ENCODE peak calls at places on chromosomes 4 and X, in seven cellular contexts. S is prostate gland, I is spleen, K is heart left ventricle, D is thyroid gland, A is mammary epithelial cell, H is breast epithelium. G is an unnamed sample.

GRCh38 chr4:40515398-40516293 is 114.0 kb downstream of the RBM47 start:
- DNase-seq in K (no peak), H (no peak), S (no peak), A (no peak), I (no peak), D (no peak), G (no peak)

GRCh38 chr4:20311863-20312262 is 60.2 kb downstream of the SLIT2 start:
- DNase-seq in S (no peak), K (no peak), D (no peak), H (no peak), I (no peak), A (no peak), G (no peak)

GRCh38 chr4:26048962-26049361 is 134.9 kb downstream of the SMIM20 start:
- DNase-seq in A (no peak), H (no peak), K (no peak), S (no peak), D (no peak), I (no peak), G (no peak)

GRCh38 chr4:37981425-37981824 is 21.2 kb downstream of the PTTG2 start:
- DNase-seq in A (no peak), K (no peak), I (no peak), H (no peak), D (peak; percentile 53), S (no peak), G (no peak)

GRCh38 chrX:13153796-13154195 is 109.4 kb upstream of the FAM9C start:
- DNase-seq in K (no peak), S (no peak), A (no peak), I (no peak), H (no peak), D (no peak), G (no peak)

GRCh38 chr4:84968936-84969335 is 2.4 kb upstream of the WDFY3 start:
- DNase-seq in K (no peak), S (no peak), H (no peak), I (no peak), A (no peak), D (no peak), G (no peak)

GRCh38 chrX:150219374-150220185 is 143.5 kb upstream of the MAMLD1 start:
- DNase-seq in K (no peak), I (peak; percentile 56), D (no peak), A (peak; percentile 52), H (no peak), S (no peak), G (no peak)

GRCh38 chr4:73729534-73730165 is 10.7 kb upstream of the CXCL8 start:
- DNase-seq in S (peak; percentile 62), I (no peak), A (peak; percentile 84), D (peak; percentile 65), H (peak; percentile 59), K (peak; percentile 64), G (peak; percentile 66)

GRCh38 chr4:108596389-108596788 is 24.0 kb upstream of the RPL34 start:
- DNase-seq in H (no peak), D (no peak), K (no peak), I (no peak), A (no peak), S (no peak), G (no peak)

GRCh38 chrX:17656035-17656418 is 81.3 kb upstream of the SCML1 start:
- DNase-seq in K (no peak), S (no peak), I (no peak), D (peak; percentile 9), H (no peak), A (no peak), G (no peak)

GRCh38 chr4:87011340-87012034 is 76.7 kb downstream of the AFF1 start:
- DNase-seq in D (no peak), A (peak; percentile 80), S (no peak), I (no peak), H (no peak), K (no peak), G (no peak)

DNA sequence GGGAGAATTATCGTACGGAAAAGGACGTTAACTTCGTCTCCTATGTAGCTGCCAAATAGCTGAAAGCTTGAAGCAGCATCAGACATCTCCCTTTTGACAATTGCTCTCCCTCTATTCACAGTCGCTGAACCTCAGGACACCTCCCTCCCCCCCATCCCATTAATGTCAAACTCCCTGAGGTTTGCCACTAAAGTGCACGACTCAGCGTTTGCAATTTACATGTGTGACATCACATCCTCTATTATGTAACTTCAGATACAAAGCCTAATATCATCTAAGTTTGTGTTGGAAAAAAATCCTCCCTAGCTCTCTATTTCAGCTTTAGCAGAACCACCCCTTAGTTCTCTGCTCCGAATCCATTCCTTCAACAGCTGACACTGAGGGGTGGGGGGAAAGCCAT is 5.5 kb upstream of the NR3C2 start:
- DNase-seq in K (no peak), I (no peak), D (no peak), A (no peak), S (no peak), H (no peak), G (no peak)
- H3K27me3 ChIP-seq in K (no peaks in the 10 kb centered on the region), I (peaks cover 34% of the 10 kb centered on the region), D (no peaks in the 10 kb centered on the region), A (peaks cover 32% of the 10 kb centered on the region), S (no peaks in the 10 kb centered on the region), H (no peaks in the 10 kb centered on the region), G (peaks cover 14% of the 10 kb centered on the region)

GRCh38 chr4:187618701-187619278 is 376.8 kb upstream of the ZFP42 start:
- DNase-seq in H (no peak), A (peak; percentile 43), I (no peak), S (no peak), K (no peak), D (no peak), G (no peak)

GRCh38 chr4:187613089-187613839 is 382.3 kb upstream of the ZFP42 start:
- DNase-seq in S (no peak), K (no peak), I (no peak), A (no peak), D (no peak), H (no peak), G (no peak)

GRCh38 chr4:187617117-187617516 is 378.5 kb upstream of the ZFP42 start:
- DNase-seq in I (no peak), A (no peak), K (no peak), H (no peak), D (no peak), S (no peak), G (no peak)

GRCh38 chr4:187619319-187619718 is 376.3 kb upstream of the ZFP42 start:
- DNase-seq in H (no peak), I (no peak), S (no peak), A (no peak), D (no peak), K (no peak), G (no peak)

GRCh38 chr4:187615972-187616371 is 379.6 kb upstream of the ZFP42 start:
- DNase-seq in H (no peak), S (no peak), K (no peak), D (no peak), I (no peak), A (no peak), G (no peak)
- H3K27ac ChIP-seq in H (no peak overlapping the region), S (no peak overlapping the region), K (no peak overlapping the region), D (no peak overlapping the region), I (no peak overlapping the region), A (no peak overlapping the region), G (no peak overlapping the region)

GRCh38 chrX:71227370-71228062 is 4.5 kb downstream of the GJB1 start:
- DNase-seq in S (no peak), A (no peak), K (no peak), D (no peak), I (no peak), H (no peak), G (no peak)
- TF ChIP-seq CTCF in S (no peak), A (no peak), K (no peak), D (no peak), I (no peak), H (no peak), G (no peak)

DNA sequence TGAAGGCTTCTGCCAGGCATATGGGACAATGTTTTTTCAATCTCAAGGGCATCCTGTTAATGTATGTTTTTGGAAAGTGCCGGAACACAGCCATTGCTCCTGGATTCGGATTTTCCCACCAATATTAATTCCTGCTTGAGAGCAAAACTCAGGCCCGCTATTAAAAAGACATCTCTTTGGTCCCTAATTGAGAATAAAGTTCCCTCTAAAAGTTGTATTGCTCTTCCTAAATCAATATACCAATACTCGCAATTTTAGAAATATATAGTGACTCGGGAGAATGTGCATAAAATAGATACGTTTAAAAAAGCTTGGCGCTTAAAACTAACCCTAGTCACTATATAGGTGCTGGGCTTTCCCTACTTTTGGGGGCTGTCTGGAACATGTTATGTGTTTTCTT is 15.5 kb upstream of the PITX2 start:
- DNase-seq in D (no peak), K (no peak), S (no peak), I (no peak), A (no peak), H (no peak), G (no peak)
- H3K27me3 ChIP-seq in D (peaks cover 70% of the 10 kb centered on the region), K (peaks cover 77% of the 10 kb centered on the region), S (peaks cover 41% of the 10 kb centered on the region), I (peaks cover 100% of the 10 kb centered on the region), A (peaks cover 70% of the 10 kb centered on the region), H (peaks cover 2% of the 10 kb centered on the region), G (peaks cover 99% of the 10 kb centered on the region)

GRCh38 chrX:74613350-74614192 is 853 bp downstream of the RLIM start:
- DNase-seq in D (peak; percentile 10), H (no peak), S (peak; percentile 3), K (no peak), I (no peak), A (peak; percentile 24), G (no peak)
- H3K27ac ChIP-seq in D (peak overlapping the region; percentile 94), H (peak overlapping the region; percentile 98), S (peak overlapping the region; percentile 93), K (peak overlapping the region; percentile 99), I (peak overlapping the region; percentile 89), A (peak overlapping the region; percentile 91), G (peak overlapping the region; percentile 97)

DNA sequence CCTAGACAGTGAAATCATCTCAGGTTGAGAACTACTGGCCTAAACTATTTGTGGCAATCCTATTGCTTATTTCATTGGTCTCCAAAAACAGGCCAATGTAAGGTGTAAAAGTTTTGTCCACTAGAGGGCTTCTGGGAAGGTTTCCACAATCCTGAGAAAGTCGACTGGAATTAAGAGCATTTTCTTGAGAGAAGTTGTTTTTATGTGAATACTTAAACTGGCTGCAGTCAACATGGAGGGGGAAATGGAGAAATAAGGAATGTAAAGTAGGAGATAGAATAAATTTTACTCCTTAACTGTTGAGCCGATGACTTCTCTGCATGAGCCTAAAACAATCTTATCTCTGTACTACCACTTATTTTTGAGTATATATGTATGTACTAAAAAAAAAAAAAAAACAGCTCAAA is 11.0 kb upstream of the EIF4E start:
- DNase-seq in I (no peak), K (no peak), D (no peak), A (peak; percentile 49), H (no peak), S (peak; percentile 8), G (no peak)
- TF ChIP-seq CTCF in I (peak; percentile 61), K (peak; percentile 66), D (peak; percentile 63), A (peak; percentile 81), H (peak; percentile 65), S (peak; percentile 52), G (peak; percentile 64)